ENCODE peak calls at places on chromosomes 12 and 14, in seven cellular contexts. V is suprapubic skin, N is upper lobe of left lung, D is breast epithelium, P is endothelial cell of umbilical vein, R is transverse colon, E is HepG2. B is an unnamed sample. For H3K9me3, the result is how much of the 10 kb centered on the place peaks cover.

GRCh38 chr14:79596531-79596930 is 614.8 kb downstream of the DIO2 start:
- DNase-seq in V (no peak), N (no peak), D (no peak), P (no peak), R (no peak), E (no peak), B (no peak)

GRCh38 chr14:32980887-32981501 is 42.3 kb downstream of the NPAS3 start:
- DNase-seq in V (no peak), N (no peak), D (no peak), P (no peak), R (no peak), E (no peak), B (no peak)

GRCh38 chr12:54420766-54421144 is 1.7 kb upstream of the ITGA5 start:
- DNase-seq in V (no peak), N (no peak), D (no peak), P (peak), R (no peak), E (no peak), B (peak)

GRCh38 chr12:93366427-93366826 is 11.3 kb upstream of the NUDT4 start:
- DNase-seq in V (no peak), N (no peak), D (no peak), P (no peak), R (no peak), E (no peak), B (no peak)

GRCh38 chr12:26466709-26467108 is 271.3 kb downstream of the SSPN start:
- DNase-seq in V (no peak), N (no peak), D (no peak), P (no peak), R (no peak), E (no peak), B (no peak)

GRCh38 chr12:117067016-117067415 is 32.2 kb downstream of the TESC start:
- DNase-seq in V (no peak), N (no peak), D (no peak), P (no peak), R (no peak), E (no peak), B (no peak)

GRCh38 chr14:45251912-45252311 is 1.1 kb downstream of the MIS18BP1 start:
- DNase-seq in V (no peak), N (no peak), D (no peak), P (peak), R (no peak), E (peak), B (no peak)

GRCh38 chr12:53533476-53533875 is 26.2 kb upstream of the NPFF start:
- DNase-seq in V (peak), N (no peak), D (no peak), P (no peak), R (no peak), E (no peak), B (no peak)

GRCh38 chr14:95497561-95498011 is 18.9 kb downstream of the SYNE3 start:
- DNase-seq in V (no peak), N (no peak), D (no peak), P (no peak), R (no peak), E (no peak), B (no peak)

GRCh38 chr12:100789146-100789545 is 5.4 kb upstream of the ANO4 start:
- DNase-seq in V (no peak), N (no peak), D (no peak), P (no peak), R (no peak), E (no peak), B (no peak)

GRCh38 chr12:70074510-70074909 is 168.7 kb upstream of the CNOT2 start:
- DNase-seq in V (no peak), N (no peak), D (no peak), P (no peak), R (no peak), E (no peak), B (no peak)

GRCh38 chr14:95609398-95609990 is 74.6 kb downstream of the GLRX5 start:
- DNase-seq in V (no peak), N (no peak), D (no peak), P (peak), R (no peak), E (peak), B (no peak)

GRCh38 chr12:18589316-18589715 is 148.5 kb downstream of the PLCZ1 start:
- DNase-seq in V (no peak), N (no peak), D (no peak), P (no peak), R (no peak), E (no peak), B (no peak)

GRCh38 chr14:75453817-75454434 is 26.1 kb downstream of the JDP2 start:
- DNase-seq in V (no peak), N (no peak), D (no peak), P (no peak), R (no peak), E (no peak), B (no peak)

GRCh38 chr14:21768875-21769257 is 95.2 kb upstream of the OR4E1 start:
- DNase-seq in V (no peak), N (no peak), D (no peak), P (no peak), R (no peak), E (no peak), B (no peak)

GRCh38 chr12:121776190-121777098 is 17.0 kb downstream of the RHOF start:
- DNase-seq in V (peak), N (peak), D (no peak), P (peak), R (peak), E (no peak), B (peak)

GRCh38 chr12:75953312-75953906 is 78.2 kb downstream of the PHLDA1 start:
- DNase-seq in V (no peak), N (no peak), D (no peak), P (no peak), R (no peak), E (no peak), B (no peak)

GRCh38 chr12:27779416-27779815 is 617 bp upstream of the KLHL42 start:
- DNase-seq in V (no peak), N (peak), D (no peak), P (peak), R (peak), E (peak), B (peak)

GRCh38 chr12:19972325-19973288 is 395.7 kb upstream of the PDE3A start:
- DNase-seq in V (no peak), N (no peak), D (no peak), P (no peak), R (no peak), E (no peak), B (no peak)

GRCh38 chr14:90810808-90811207 is 5.4 kb downstream of the TTC7B start:
- DNase-seq in V (no peak), N (no peak), D (no peak), P (no peak), R (no peak), E (peak), B (no peak)

GRCh38 chr12:356276-356988 is 32.7 kb downstream of the KDM5A start:
- DNase-seq in V (no peak), N (no peak), D (no peak), P (no peak), R (no peak), E (no peak), B (no peak)

GRCh38 chr12:54393350-54393655 is 8.8 kb upstream of the ZNF385A start:
- DNase-seq in V (no peak), N (no peak), D (no peak), P (no peak), R (no peak), E (no peak), B (no peak)

GRCh38 chr14:91138511-91139359 is 24.9 kb downstream of the DGLUCY start:
- DNase-seq in V (no peak), N (no peak), D (no peak), P (peak), R (peak), E (peak), B (no peak)

GRCh38 chr12:26704214-26704613 is 128.8 kb downstream of the ITPR2 start:
- DNase-seq in V (no peak), N (no peak), D (no peak), P (peak), R (no peak), E (no peak), B (no peak)

GRCh38 chr12:95337176-95337575 is 119.6 kb downstream of the VEZT start:
- DNase-seq in V (no peak), N (no peak), D (no peak), P (no peak), R (no peak), E (no peak), B (no peak)

GRCh38 chr14:102481791-102482238 is 27.8 kb downstream of the ANKRD9 start:
- DNase-seq in V (no peak), N (no peak), D (peak), P (no peak), R (no peak), E (peak), B (peak)

GRCh38 chr14:69539631-69540410 is 34.9 kb downstream of the CCDC177 start:
- DNase-seq in V (no peak), N (peak), D (peak), P (no peak), R (peak), E (no peak), B (no peak)

GRCh38 chr12:30970559-30971202 is 44.1 kb downstream of the TSPAN11 start:
- DNase-seq in V (no peak), N (no peak), D (peak), P (peak), R (no peak), E (no peak), B (no peak)

GRCh38 chr12:111976860-111977259 is 36.1 kb downstream of the TMEM116 start:
- DNase-seq in V (no peak), N (no peak), D (no peak), P (no peak), R (no peak), E (no peak), B (no peak)

GRCh38 chr14:85528882-85529585 is 910 bp upstream of the FLRT2 start:
- DNase-seq in V (no peak), N (no peak), D (no peak), P (peak), R (no peak), E (no peak), B (no peak)

GRCh38 chr14:76640923-76641395 is 120.3 kb upstream of the VASH1 start:
- DNase-seq in V (peak), N (no peak), D (no peak), P (no peak), R (no peak), E (no peak), B (peak)

GRCh38 chr12:120212301-120212700 is 11.4 kb upstream of the RPLP0 start:
- DNase-seq in V (no peak), N (no peak), D (no peak), P (no peak), R (no peak), E (no peak), B (no peak)

GRCh38 chr12:120211904-120212283 is 11.0 kb upstream of the RPLP0 start:
- DNase-seq in V (no peak), N (no peak), D (no peak), P (no peak), R (no peak), E (no peak), B (no peak)

GRCh38 chr12:120215357-120215735 is 14.4 kb upstream of the RPLP0 start:
- DNase-seq in V (no peak), N (no peak), D (no peak), P (no peak), R (no peak), E (no peak), B (no peak)

GRCh38 chr12:120214626-120215356 is 13.9 kb upstream of the RPLP0 start:
- DNase-seq in V (no peak), N (no peak), D (no peak), P (no peak), R (no peak), E (no peak), B (no peak)

DNA sequence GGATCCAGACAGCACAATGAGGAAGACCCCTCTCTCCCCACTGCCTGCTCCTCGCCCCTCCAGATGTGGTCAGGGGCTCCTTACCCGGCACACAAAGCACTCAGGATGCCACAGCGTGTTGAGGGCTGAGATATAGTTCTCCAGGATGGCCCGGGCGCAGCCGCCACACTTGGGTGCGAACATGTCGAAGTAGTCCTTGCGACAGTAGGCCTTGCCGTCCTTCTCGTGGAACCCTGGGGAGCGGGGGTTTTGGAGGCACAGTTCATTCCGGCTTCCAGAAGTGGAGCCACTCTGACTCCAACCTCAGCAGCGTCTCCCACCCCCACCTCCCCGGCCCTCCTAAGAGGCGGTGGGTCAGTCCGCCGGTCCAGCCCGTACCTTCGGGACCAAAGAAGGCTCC is 12.8 kb upstream of the RPLP0 start:
- DNase-seq in V (no peak), N (no peak), D (no peak), P (no peak), R (no peak), E (no peak), B (no peak)
- TF ChIP-seq POLR2AphosphoS5 in V (no peak), N (no peak), D (no peak), P (no peak), R (no peak), E (no peak), B (no peak)

GRCh38 chr12:22304341-22304740 is 30.2 kb downstream of the ST8SIA1 start:
- DNase-seq in V (no peak), N (no peak), D (no peak), P (no peak), R (no peak), E (no peak), B (no peak)

DNA sequence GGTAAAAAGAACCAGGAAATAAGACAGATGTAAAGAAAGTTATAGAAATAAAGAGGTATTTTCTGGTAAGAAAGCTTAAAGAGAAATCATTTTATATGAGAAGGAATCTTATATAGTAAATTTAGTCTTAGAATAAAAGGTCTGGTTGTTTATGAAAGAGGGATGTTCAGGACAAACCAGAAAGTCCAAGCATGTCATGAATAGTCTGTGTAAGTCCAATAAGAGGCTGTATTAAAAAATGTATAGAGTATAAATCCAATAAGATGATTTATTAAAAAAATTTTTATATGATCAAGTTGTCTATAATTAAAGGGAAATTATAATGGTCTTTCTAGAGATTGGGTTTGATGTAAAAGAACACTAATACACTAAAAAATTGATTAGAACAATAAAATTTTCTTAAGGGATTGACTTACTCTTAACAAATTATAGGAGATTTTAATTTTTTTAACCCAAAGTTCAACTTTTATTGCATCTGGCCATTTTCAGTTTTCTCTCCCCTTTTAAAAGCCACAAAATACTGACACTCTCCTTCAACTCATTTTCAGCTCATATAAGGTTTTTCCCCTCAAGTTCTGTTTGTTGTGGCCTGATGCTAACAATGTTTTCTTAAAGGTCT is 35.1 kb downstream of the ST8SIA1 start:
- DNase-seq in V (no peak), N (no peak), D (no peak), P (no peak), R (no peak), E (no peak), B (no peak)
- H3K9me3 ChIP-seq in V (under half), N (under half), D (under half), P (under half), R (under half), E (under half), B (under half)

DNA sequence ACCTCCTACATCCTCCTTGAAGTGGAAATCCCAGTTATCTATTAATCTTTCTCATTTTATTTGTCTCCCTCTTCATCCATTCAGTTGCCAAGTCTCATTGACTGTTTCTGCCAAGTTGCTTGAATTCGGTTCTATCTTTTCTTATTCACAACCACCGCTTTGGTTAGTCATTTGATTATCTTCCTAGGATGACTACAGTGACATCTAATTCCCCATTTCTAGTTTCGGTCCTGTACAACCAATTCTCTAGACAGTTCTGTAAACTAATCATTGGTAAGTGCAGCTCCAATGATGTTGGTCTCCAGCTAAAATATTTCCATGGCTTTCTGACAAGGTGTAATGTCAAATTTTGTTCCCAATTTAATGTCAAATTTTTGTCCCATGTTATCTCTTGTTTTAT is 220.1 kb downstream of the ADAMTS20 start:
- DNase-seq in V (no peak), N (no peak), D (no peak), P (no peak), R (no peak), E (no peak), B (no peak)
- TF ChIP-seq POLR2AphosphoS5 in V (no peak), N (no peak), D (no peak), P (no peak), R (no peak), E (no peak), B (no peak)

DNA sequence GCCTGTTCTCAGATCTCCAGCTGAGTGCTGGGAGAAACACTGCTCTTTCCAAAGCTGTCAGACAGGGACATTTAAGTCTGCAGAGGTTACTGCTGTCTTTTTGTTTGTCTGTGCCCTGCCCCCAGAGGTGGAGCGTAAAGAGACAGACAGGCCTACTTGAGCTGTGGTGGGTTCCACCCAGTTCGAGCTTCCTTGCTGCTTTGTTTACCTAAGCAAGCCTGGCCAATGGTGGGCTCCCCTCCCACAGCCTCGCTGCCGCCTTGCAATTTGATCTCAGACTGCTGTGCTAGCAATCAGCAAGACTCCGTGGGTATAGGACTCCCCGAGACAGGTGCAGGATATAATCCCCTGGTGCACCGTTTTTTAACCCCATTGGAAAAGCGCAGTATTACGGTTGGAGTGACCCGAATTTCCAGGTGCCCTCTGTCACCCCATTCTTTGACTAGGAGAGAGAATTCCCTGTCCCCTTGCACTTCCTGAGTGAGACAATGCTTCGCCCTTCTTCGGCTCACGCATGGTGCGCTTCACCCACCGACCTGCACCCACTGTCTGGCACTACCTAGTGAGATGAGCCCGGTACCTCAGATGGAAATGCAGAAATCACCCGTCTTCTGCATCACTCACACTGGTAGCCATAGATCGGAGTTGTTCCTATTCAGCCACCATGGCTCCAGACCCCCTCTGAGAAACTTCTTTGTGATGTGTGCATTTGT is 650.3 kb upstream of the ALG10B start:
- DNase-seq in V (peak), N (no peak), D (no peak), P (no peak), R (no peak), E (no peak), B (no peak)
- H3K9me3 ChIP-seq in V (under half), N (under half), D (under half), P (under half), R (under half), E (half or more), B (under half)

DNA sequence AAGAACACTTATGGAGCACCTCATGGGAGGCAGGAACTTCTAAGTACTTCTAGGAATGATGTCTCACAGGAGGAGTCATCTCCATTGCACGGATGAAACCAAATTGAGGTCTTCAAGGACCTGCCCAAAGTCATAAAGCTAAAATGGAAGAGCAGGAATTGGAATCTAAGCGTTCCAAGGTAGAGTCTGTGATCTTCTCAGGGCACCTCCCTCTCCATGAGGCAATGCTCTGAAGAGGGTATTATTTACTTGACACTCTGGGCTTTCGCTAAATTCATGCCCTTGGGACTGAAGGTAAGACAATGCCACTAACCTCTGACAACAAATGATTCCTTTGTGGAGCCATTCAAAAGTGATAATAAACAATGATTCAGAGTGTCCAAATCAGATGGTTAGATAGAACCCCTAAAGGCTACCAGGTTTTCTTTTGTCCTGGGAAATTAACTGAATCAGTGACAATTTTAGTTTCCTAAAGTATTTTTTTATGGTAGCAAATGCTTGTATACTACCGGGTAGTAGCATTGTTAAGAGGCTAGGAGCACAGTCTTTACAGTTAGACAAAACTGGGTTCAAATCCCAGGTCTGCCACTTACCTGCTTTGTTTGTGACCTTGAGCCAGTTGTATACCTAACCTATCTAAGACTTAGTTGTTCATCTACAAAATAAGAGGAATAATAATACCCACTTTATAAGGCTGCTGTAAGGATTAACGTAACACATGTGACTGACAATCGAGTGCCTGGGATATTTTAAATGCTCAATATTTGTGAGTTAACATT is 12.3 kb downstream of the HMGA2 start:
- DNase-seq in V (no peak), N (no peak), D (no peak), P (no peak), R (no peak), E (peak), B (no peak)
- TF ChIP-seq POLR2AphosphoS5 in V (no peak), N (no peak), D (no peak), P (peak), R (no peak), E (peak), B (no peak)

GRCh38 chr12:34048714-34049113 is 26.4 kb downstream of the ALG10 start:
- DNase-seq in V (no peak), N (no peak), D (no peak), P (no peak), R (no peak), E (peak), B (no peak)
- H3K9me3 ChIP-seq in V (under half), N (under half), D (under half), P (under half), R (under half), E (under half), B (under half)

DNA sequence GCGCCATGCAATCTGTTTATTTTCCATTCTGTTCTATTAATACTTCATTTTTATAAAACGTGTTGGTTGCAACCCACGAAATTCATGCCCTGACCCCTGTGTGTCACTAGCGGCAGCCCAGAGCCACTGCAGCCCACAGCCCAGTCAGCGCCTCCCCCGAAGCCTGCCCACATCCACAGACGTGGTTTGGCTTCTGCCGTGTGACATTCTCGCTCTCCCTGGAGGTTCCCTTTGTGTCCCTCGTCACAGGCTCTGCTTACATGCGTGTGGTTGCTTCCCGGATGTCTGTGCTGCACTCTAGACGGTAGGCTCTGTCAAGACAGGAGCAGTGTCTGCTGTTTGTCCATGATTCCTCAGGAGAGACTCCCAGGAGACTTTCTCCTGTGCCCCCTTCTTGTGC is 37.0 kb upstream of the PIWIL1 start:
- DNase-seq in V (no peak), N (no peak), D (no peak), P (no peak), R (no peak), E (no peak), B (no peak)
- TF ChIP-seq POLR2AphosphoS5 in V (no peak), N (no peak), D (no peak), P (no peak), R (no peak), E (no peak), B (no peak)

B was measured in sigmoid colon.